ENCODE peak calls at places on chromosomes 1 and 21, in seven cellular contexts. One of them, this sample, is unnamed.

GRCh38 chr1:58858344-58858673 is 74.5 kb upstream of the JUN start:
- DNase-seq in HCT116: no peak
- DNase-seq in A549: no peak
- DNase-seq in esophagus muscularis mucosa: no peak
- DNase-seq in right lobe of liver: no peak
- DNase-seq in uterus: no peak
- DNase-seq in lower leg skin: no peak
- DNase-seq in this sample: no peak

GRCh38 chr21:36459098-36459497 is 20.8 kb downstream of the CLDN14 start:
- DNase-seq in A549: no peak
- DNase-seq in esophagus muscularis mucosa: no peak
- DNase-seq in lower leg skin: no peak
- DNase-seq in right lobe of liver: no peak
- DNase-seq in HCT116: no peak
- DNase-seq in uterus: no peak
- DNase-seq in this sample: no peak

GRCh38 chr1:198153103-198153502 is 3.7 kb upstream of the NEK7 start:
- DNase-seq in lower leg skin: no peak
- DNase-seq in HCT116: no peak
- DNase-seq in esophagus muscularis mucosa: no peak
- DNase-seq in uterus: no peak
- DNase-seq in right lobe of liver: peak
- DNase-seq in A549: no peak
- DNase-seq in this sample: peak

GRCh38 chr1:161089251-161089924 is at the start of gene NECTIN4:
- DNase-seq in lower leg skin: peak
- DNase-seq in uterus: no peak
- DNase-seq in A549: no peak
- DNase-seq in right lobe of liver: no peak
- DNase-seq in HCT116: no peak
- DNase-seq in esophagus muscularis mucosa: no peak
- DNase-seq in this sample: peak

GRCh38 chr1:24991242-24992037 is 61.4 kb upstream of the RUNX3 start:
- DNase-seq in esophagus muscularis mucosa: no peak
- DNase-seq in A549: no peak
- DNase-seq in right lobe of liver: peak
- DNase-seq in lower leg skin: no peak
- DNase-seq in uterus: no peak
- DNase-seq in HCT116: no peak
- DNase-seq in this sample: no peak

GRCh38 chr1:23167353-23168078 is 1.1 kb downstream of the LUZP1 start:
- DNase-seq in A549: no peak
- DNase-seq in right lobe of liver: peak
- DNase-seq in lower leg skin: no peak
- DNase-seq in HCT116: no peak
- DNase-seq in esophagus muscularis mucosa: no peak
- DNase-seq in uterus: peak
- DNase-seq in this sample: no peak

GRCh38 chr1:23424171-23424959 is at the start of gene TCEA3:
- DNase-seq in uterus: peak
- DNase-seq in right lobe of liver: peak
- DNase-seq in HCT116: no peak
- DNase-seq in lower leg skin: no peak
- DNase-seq in A549: no peak
- DNase-seq in esophagus muscularis mucosa: no peak
- DNase-seq in this sample: no peak

GRCh38 chr1:84851839-84852238 is 41.2 kb downstream of the LPAR3 start:
- DNase-seq in HCT116: no peak
- DNase-seq in uterus: no peak
- DNase-seq in right lobe of liver: no peak
- DNase-seq in A549: peak
- DNase-seq in esophagus muscularis mucosa: peak
- DNase-seq in lower leg skin: no peak
- DNase-seq in this sample: no peak

GRCh38 chr1:40773748-40774265 is 9.8 kb upstream of the KCNQ4 start:
- DNase-seq in uterus: no peak
- DNase-seq in HCT116: no peak
- DNase-seq in lower leg skin: peak
- DNase-seq in right lobe of liver: no peak
- DNase-seq in esophagus muscularis mucosa: no peak
- DNase-seq in A549: no peak
- DNase-seq in this sample: no peak

GRCh38 chr1:222079546-222079945 is 337.7 kb upstream of the DUSP10 start:
- DNase-seq in lower leg skin: no peak
- DNase-seq in right lobe of liver: no peak
- DNase-seq in HCT116: no peak
- DNase-seq in A549: no peak
- DNase-seq in esophagus muscularis mucosa: no peak
- DNase-seq in uterus: no peak
- DNase-seq in this sample: no peak

GRCh38 chr1:153617677-153618076 is 1.6 kb upstream of the S100A14 start:
- DNase-seq in uterus: peak
- DNase-seq in A549: no peak
- DNase-seq in lower leg skin: peak
- DNase-seq in right lobe of liver: peak
- DNase-seq in esophagus muscularis mucosa: no peak
- DNase-seq in HCT116: peak
- DNase-seq in this sample: no peak

GRCh38 chr1:107689157-107689556 is 275.8 kb downstream of the VAV3 start:
- DNase-seq in lower leg skin: peak
- DNase-seq in A549: no peak
- DNase-seq in HCT116: no peak
- DNase-seq in uterus: peak
- DNase-seq in esophagus muscularis mucosa: no peak
- DNase-seq in right lobe of liver: no peak
- DNase-seq in this sample: peak

GRCh38 chr1:51000651-51001050 is 30.6 kb downstream of the CDKN2C start:
- DNase-seq in right lobe of liver: no peak
- DNase-seq in lower leg skin: no peak
- DNase-seq in A549: no peak
- DNase-seq in HCT116: no peak
- DNase-seq in esophagus muscularis mucosa: no peak
- DNase-seq in uterus: no peak
- DNase-seq in this sample: no peak

GRCh38 chr21:33761104-33762036 is 119.1 kb downstream of the ITSN1 start:
- DNase-seq in uterus: peak
- DNase-seq in right lobe of liver: no peak
- DNase-seq in A549: peak
- DNase-seq in esophagus muscularis mucosa: no peak
- DNase-seq in lower leg skin: no peak
- DNase-seq in HCT116: peak
- DNase-seq in this sample: no peak

GRCh38 chr1:88466899-88467580 is 217.0 kb upstream of the PKN2 start:
- DNase-seq in A549: no peak
- DNase-seq in HCT116: no peak
- DNase-seq in uterus: no peak
- DNase-seq in lower leg skin: no peak
- DNase-seq in esophagus muscularis mucosa: no peak
- DNase-seq in right lobe of liver: no peak
- DNase-seq in this sample: no peak

GRCh38 chr1:228120351-228121091 is 11.4 kb upstream of the MRPL55 start:
- DNase-seq in A549: no peak
- DNase-seq in esophagus muscularis mucosa: no peak
- DNase-seq in right lobe of liver: no peak
- DNase-seq in HCT116: no peak
- DNase-seq in lower leg skin: no peak
- DNase-seq in uterus: no peak
- DNase-seq in this sample: no peak

GRCh38 chr1:226512076-226512728 is 36.4 kb upstream of the STUM start:
- DNase-seq in lower leg skin: peak
- DNase-seq in right lobe of liver: no peak
- DNase-seq in uterus: no peak
- DNase-seq in A549: no peak
- DNase-seq in esophagus muscularis mucosa: no peak
- DNase-seq in HCT116: no peak
- DNase-seq in this sample: no peak

GRCh38 chr1:156930483-156930882 is 10.1 kb downstream of the LRRC71 start:
- DNase-seq in A549: no peak
- DNase-seq in lower leg skin: no peak
- DNase-seq in right lobe of liver: no peak
- DNase-seq in HCT116: no peak
- DNase-seq in uterus: no peak
- DNase-seq in esophagus muscularis mucosa: no peak
- DNase-seq in this sample: no peak

GRCh38 chr1:235074335-235075120 is 54.1 kb downstream of the TOMM20 start:
- DNase-seq in lower leg skin: no peak
- DNase-seq in uterus: peak
- DNase-seq in HCT116: no peak
- DNase-seq in esophagus muscularis mucosa: no peak
- DNase-seq in right lobe of liver: peak
- DNase-seq in A549: peak
- DNase-seq in this sample: peak

GRCh38 chr1:201399352-201400126 is 415 bp upstream of the LAD1 start:
- DNase-seq in lower leg skin: no peak
- DNase-seq in esophagus muscularis mucosa: no peak
- DNase-seq in A549: no peak
- DNase-seq in HCT116: peak
- DNase-seq in right lobe of liver: peak
- DNase-seq in uterus: no peak
- DNase-seq in this sample: no peak
- TF ChIP-seq POLR2A in lower leg skin: no peak
- TF ChIP-seq POLR2A in esophagus muscularis mucosa: no peak
- TF ChIP-seq POLR2A in A549: no peak
- TF ChIP-seq POLR2A in HCT116: peak
- TF ChIP-seq POLR2A in right lobe of liver: peak
- TF ChIP-seq POLR2A in uterus: no peak
- TF ChIP-seq POLR2A in this sample: no peak

GRCh38 chr1:3533051-3534048 is 78.0 kb downstream of the MEGF6 start:
- DNase-seq in A549: no peak
- DNase-seq in uterus: no peak
- DNase-seq in lower leg skin: no peak
- DNase-seq in right lobe of liver: no peak
- DNase-seq in esophagus muscularis mucosa: no peak
- DNase-seq in HCT116: no peak
- DNase-seq in this sample: no peak

GRCh38 chr1:3531928-3532327 is 77.5 kb downstream of the ARHGEF16 start:
- DNase-seq in uterus: no peak
- DNase-seq in right lobe of liver: no peak
- DNase-seq in lower leg skin: no peak
- DNase-seq in HCT116: no peak
- DNase-seq in A549: no peak
- DNase-seq in esophagus muscularis mucosa: no peak
- DNase-seq in this sample: no peak

GRCh38 chr1:3530086-3530930 is 75.8 kb downstream of the ARHGEF16 start:
- DNase-seq in HCT116: no peak
- DNase-seq in uterus: no peak
- DNase-seq in A549: peak
- DNase-seq in esophagus muscularis mucosa: no peak
- DNase-seq in lower leg skin: peak
- DNase-seq in right lobe of liver: no peak
- DNase-seq in this sample: no peak

GRCh38 chr1:3529099-3529729 is 74.7 kb downstream of the ARHGEF16 start:
- DNase-seq in HCT116: no peak
- DNase-seq in esophagus muscularis mucosa: no peak
- DNase-seq in uterus: no peak
- DNase-seq in lower leg skin: no peak
- DNase-seq in A549: no peak
- DNase-seq in right lobe of liver: peak
- DNase-seq in this sample: peak

GRCh38 chr1:3530931-3531818 is 76.7 kb downstream of the ARHGEF16 start:
- DNase-seq in uterus: peak
- DNase-seq in A549: peak
- DNase-seq in lower leg skin: peak
- DNase-seq in HCT116: peak
- DNase-seq in esophagus muscularis mucosa: peak
- DNase-seq in right lobe of liver: peak
- DNase-seq in this sample: peak
- H3K4me3 ChIP-seq in uterus: peak
- H3K4me3 ChIP-seq in A549: peak
- H3K4me3 ChIP-seq in lower leg skin: peak
- H3K4me3 ChIP-seq in HCT116: peak
- H3K4me3 ChIP-seq in esophagus muscularis mucosa: peak
- H3K4me3 ChIP-seq in right lobe of liver: peak
- H3K4me3 ChIP-seq in this sample: peak

DNA sequence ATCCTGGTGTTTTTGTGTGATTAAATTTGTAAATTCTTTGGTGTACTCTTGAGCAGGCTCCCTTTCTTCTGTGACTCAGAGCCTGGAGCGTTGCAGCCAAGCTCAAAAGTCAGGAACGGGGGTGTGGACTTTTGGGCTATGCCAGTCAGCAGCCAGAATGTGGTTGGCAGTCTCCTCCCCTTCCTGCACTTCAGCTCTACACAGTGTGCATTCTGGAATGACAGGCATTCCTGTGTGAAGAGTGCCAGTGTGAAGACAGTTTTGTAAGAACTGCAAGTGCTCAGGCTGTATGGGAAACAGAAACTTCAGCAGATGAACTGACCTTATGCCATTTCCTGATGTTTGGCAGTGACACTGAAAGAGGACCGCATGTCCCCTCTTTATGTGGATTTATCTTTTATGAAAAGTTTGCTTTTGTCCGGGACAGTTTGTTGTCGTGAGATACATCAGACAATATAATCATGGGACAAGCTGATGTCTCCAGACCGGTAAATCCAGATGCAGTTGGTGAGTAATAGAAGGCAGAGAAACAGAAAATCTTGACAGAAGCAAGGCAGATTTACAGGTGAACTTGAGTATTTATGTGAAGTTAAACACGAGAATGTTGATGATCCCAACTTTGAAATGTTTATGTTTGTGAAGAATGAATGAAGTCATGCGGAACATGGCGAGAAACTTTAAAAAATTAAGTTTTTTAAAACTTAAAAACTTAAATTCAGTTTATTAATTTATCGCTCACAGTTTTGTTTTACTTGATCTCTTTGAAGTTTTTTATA is 67.7 kb upstream of the RCC1 start:
- DNase-seq in esophagus muscularis mucosa: peak
- DNase-seq in uterus: peak
- DNase-seq in right lobe of liver: peak
- DNase-seq in A549: peak
- DNase-seq in lower leg skin: peak
- DNase-seq in HCT116: peak
- DNase-seq in this sample: peak
- TF ChIP-seq POLR2A in esophagus muscularis mucosa: peak
- TF ChIP-seq POLR2A in uterus: peak
- TF ChIP-seq POLR2A in right lobe of liver: peak
- TF ChIP-seq POLR2A in A549: no peak
- TF ChIP-seq POLR2A in lower leg skin: no peak
- TF ChIP-seq POLR2A in HCT116: peak
- TF ChIP-seq POLR2A in this sample: peak

GRCh38 chr1:16012590-16013219 is 5.1 kb downstream of the HSPB7 start:
- DNase-seq in A549: peak
- DNase-seq in lower leg skin: no peak
- DNase-seq in HCT116: peak
- DNase-seq in right lobe of liver: peak
- DNase-seq in uterus: peak
- DNase-seq in esophagus muscularis mucosa: no peak
- DNase-seq in this sample: peak

GRCh38 chr1:16013220-16013907 is 4.5 kb downstream of the HSPB7 start:
- DNase-seq in lower leg skin: peak
- DNase-seq in uterus: peak
- DNase-seq in A549: peak
- DNase-seq in esophagus muscularis mucosa: no peak
- DNase-seq in right lobe of liver: peak
- DNase-seq in HCT116: peak
- DNase-seq in this sample: peak

GRCh38 chr1:16010837-16011236 is 6.8 kb downstream of the SRARP start:
- DNase-seq in lower leg skin: no peak
- DNase-seq in HCT116: no peak
- DNase-seq in uterus: no peak
- DNase-seq in right lobe of liver: no peak
- DNase-seq in A549: no peak
- DNase-seq in esophagus muscularis mucosa: no peak
- DNase-seq in this sample: no peak

GRCh38 chr1:16013908-16014258 is 4.0 kb downstream of the HSPB7 start:
- DNase-seq in A549: no peak
- DNase-seq in HCT116: no peak
- DNase-seq in uterus: no peak
- DNase-seq in esophagus muscularis mucosa: no peak
- DNase-seq in right lobe of liver: no peak
- DNase-seq in lower leg skin: no peak
- DNase-seq in this sample: no peak

GRCh38 chr1:16011936-16012589 is 5.8 kb downstream of the HSPB7 start:
- DNase-seq in lower leg skin: no peak
- DNase-seq in A549: no peak
- DNase-seq in esophagus muscularis mucosa: no peak
- DNase-seq in uterus: no peak
- DNase-seq in HCT116: no peak
- DNase-seq in right lobe of liver: no peak
- DNase-seq in this sample: no peak
- H3K4me3 ChIP-seq in lower leg skin: no peak
- H3K4me3 ChIP-seq in A549: peak
- H3K4me3 ChIP-seq in esophagus muscularis mucosa: peak
- H3K4me3 ChIP-seq in uterus: no peak
- H3K4me3 ChIP-seq in HCT116: peak
- H3K4me3 ChIP-seq in right lobe of liver: no peak
- H3K4me3 ChIP-seq in this sample: no peak

This sample was measured in breast epithelium.